ENCODE peak calls at places on chromosomes 5 and 9, in seven cellular contexts. C, X, G, H, O, B and K are unnamed samples.
A peak's percentile ranks its signal among the peaks of the same experiment; 100 is the strongest.

GRCh38 chr5:72378636-72379289 is 58.6 kb downstream of the PTCD2 start:
- DNase-seq in B (no peak), G (peak; percentile 40), C (no peak), H (no peak), X (no peak), O (peak; percentile 21), K (no peak)

GRCh38 chr5:99037668-99038067 is 108.9 kb upstream of the CHD1 start:
- DNase-seq in X (no peak), G (no peak), H (no peak), C (peak; percentile 45), B (no peak), O (no peak), K (no peak)

GRCh38 chr5:95773325-95774059 is 42.4 kb downstream of the RHOBTB3 start:
- DNase-seq in G (peak; percentile 40), B (no peak), O (no peak), C (peak; percentile 10), X (no peak), H (no peak), K (no peak)

GRCh38 chr5:74673011-74673790 is 11.8 kb upstream of the HEXB start:
- DNase-seq in C (peak; percentile 29), H (no peak), B (no peak), X (no peak), G (no peak), O (peak; percentile 44), K (no peak)

GRCh38 chr9:113774968-113775367 is 101.1 kb upstream of the ZNF618 start:
- DNase-seq in B (no peak), G (peak; percentile 9), H (no peak), O (no peak), C (no peak), X (no peak), K (no peak)

GRCh38 chr5:78562001-78562400 is 86.6 kb downstream of the LHFPL2 start:
- DNase-seq in O (no peak), X (no peak), C (no peak), H (no peak), B (no peak), G (no peak), K (no peak)

GRCh38 chr5:107365355-107366109 is 305.2 kb downstream of the EFNA5 start:
- DNase-seq in H (no peak), C (no peak), X (no peak), G (no peak), B (peak; percentile 92), O (no peak), K (no peak)

GRCh38 chr5:35919191-35919590 is 19.2 kb downstream of the CAPSL start:
- DNase-seq in O (no peak), B (no peak), C (no peak), H (no peak), X (no peak), G (no peak), K (no peak)

GRCh38 chr5:135631356-135631755 is 52.6 kb upstream of the CXCL14 start:
- DNase-seq in B (no peak), C (no peak), X (no peak), G (no peak), O (no peak), H (no peak), K (no peak)

GRCh38 chr5:109318455-109319108 is 91.2 kb downstream of the PJA2 start:
- DNase-seq in X (no peak), C (peak; percentile 9), H (no peak), B (no peak), O (no peak), G (no peak), K (no peak)

GRCh38 chr5:28344803-28345433 is 1306.5 kb upstream of the CDH9 start:
- DNase-seq in B (peak; percentile 0), X (no peak), G (peak; percentile 8), H (peak; percentile 2), C (peak; percentile 35), O (peak; percentile 5), K (no peak)

GRCh38 chr9:35683323-35683722 is 6.4 kb downstream of the TPM2 start:
- DNase-seq in H (no peak), G (no peak), C (no peak), O (no peak), X (no peak), B (no peak), K (no peak)

GRCh38 chr5:56026863-56027300 is 32.1 kb upstream of the IL6ST start:
- DNase-seq in O (no peak), H (no peak), C (no peak), G (no peak), B (peak; percentile 89), X (no peak), K (peak; percentile 25)

GRCh38 chr5:180291234-180291940 is 496 bp downstream of the MAPK9 start:
- DNase-seq in C (no peak), G (peak; percentile 64), O (no peak), H (no peak), B (no peak), X (peak; percentile 45), K (peak; percentile 43)

GRCh38 chr5:74895906-74896305 is 29.7 kb upstream of the FAM169A start:
- DNase-seq in C (no peak), B (no peak), X (no peak), O (no peak), G (no peak), H (no peak), K (no peak)

GRCh38 chr5:16736158-16736994 is 119.6 kb upstream of the RETREG1 start:
- DNase-seq in C (peak; percentile 94), G (no peak), B (no peak), H (no peak), X (no peak), O (no peak), K (no peak)

GRCh38 chr9:88993327-88993726 is 2.1 kb downstream of the S1PR3 start:
- DNase-seq in H (no peak), G (no peak), X (no peak), C (peak; percentile 18), B (no peak), O (no peak), K (no peak)

GRCh38 chr9:88995627-88996026 is 4.4 kb downstream of the S1PR3 start:
- DNase-seq in X (no peak), B (no peak), G (no peak), O (no peak), H (no peak), C (no peak), K (no peak)

GRCh38 chr9:88995205-88995604 is 3.9 kb downstream of the S1PR3 start:
- DNase-seq in H (no peak), B (no peak), O (no peak), X (no peak), G (no peak), C (no peak), K (no peak)

GRCh38 chr9:88993871-88994819 is 2.9 kb downstream of the S1PR3 start:
- DNase-seq in C (no peak), B (no peak), G (no peak), X (no peak), H (no peak), O (no peak), K (no peak)

GRCh38 chr9:88994820-88995180 is 3.5 kb downstream of the S1PR3 start:
- DNase-seq in H (no peak), G (no peak), O (no peak), B (no peak), X (no peak), C (no peak), K (no peak)
- TF ChIP-seq TAF1 in H (no peak), G (no peak), O (no peak), B (no peak), X (no peak), C (no peak), K (no peak)

DNA sequence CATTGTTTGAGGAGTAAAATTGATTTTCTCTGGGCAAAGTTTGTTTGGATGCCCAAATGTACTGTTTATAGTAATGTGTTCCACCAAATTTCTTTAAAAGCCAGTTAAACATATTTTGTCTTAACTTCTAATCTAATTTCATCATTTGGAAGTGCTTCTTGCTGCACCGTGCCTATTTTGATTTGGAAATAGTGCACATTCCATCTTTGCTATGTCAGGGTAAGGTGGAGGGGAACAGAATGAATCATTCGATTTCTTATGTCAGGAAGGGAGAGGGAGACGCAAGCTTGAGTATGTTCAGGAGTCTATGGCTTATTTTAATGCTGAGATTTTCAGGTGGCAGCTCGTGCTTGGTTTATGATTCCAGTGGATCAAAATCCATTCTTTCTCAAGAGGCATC is 1384.1 kb upstream of the WWC1 start:
- DNase-seq in B (no peak), X (no peak), O (no peak), H (no peak), C (no peak), G (no peak), K (no peak)
- TF ChIP-seq POLR2AphosphoS5 in B (no peak), X (no peak), O (no peak), H (no peak), C (no peak), G (no peak), K (no peak)

GRCh38 chr5:59174248-59174844 is 591.5 kb downstream of the RAB3C start:
- DNase-seq in X (no peak), C (peak; percentile 63), H (no peak), B (no peak), G (peak; percentile 20), O (peak; percentile 54), K (no peak)

GRCh38 chr5:59169768-59170150 is 586.9 kb downstream of the RAB3C start:
- DNase-seq in C (no peak), G (no peak), B (no peak), O (no peak), X (no peak), H (no peak), K (no peak)

GRCh38 chr5:59171131-59171530 is 588.3 kb downstream of the RAB3C start:
- DNase-seq in H (no peak), C (no peak), X (no peak), O (no peak), G (no peak), B (no peak), K (no peak)

GRCh38 chr5:59177644-59178043 is 594.8 kb downstream of the RAB3C start:
- DNase-seq in C (no peak), G (no peak), O (no peak), X (no peak), B (no peak), H (no peak), K (no peak)

GRCh38 chr5:59173568-59173967 is 590.7 kb downstream of the RAB3C start:
- DNase-seq in G (no peak), H (no peak), C (no peak), O (no peak), B (no peak), X (no peak), K (no peak)
- TF ChIP-seq TAF1 in G (no peak), H (no peak), C (no peak), O (no peak), B (no peak), X (no peak), K (no peak)

DNA sequence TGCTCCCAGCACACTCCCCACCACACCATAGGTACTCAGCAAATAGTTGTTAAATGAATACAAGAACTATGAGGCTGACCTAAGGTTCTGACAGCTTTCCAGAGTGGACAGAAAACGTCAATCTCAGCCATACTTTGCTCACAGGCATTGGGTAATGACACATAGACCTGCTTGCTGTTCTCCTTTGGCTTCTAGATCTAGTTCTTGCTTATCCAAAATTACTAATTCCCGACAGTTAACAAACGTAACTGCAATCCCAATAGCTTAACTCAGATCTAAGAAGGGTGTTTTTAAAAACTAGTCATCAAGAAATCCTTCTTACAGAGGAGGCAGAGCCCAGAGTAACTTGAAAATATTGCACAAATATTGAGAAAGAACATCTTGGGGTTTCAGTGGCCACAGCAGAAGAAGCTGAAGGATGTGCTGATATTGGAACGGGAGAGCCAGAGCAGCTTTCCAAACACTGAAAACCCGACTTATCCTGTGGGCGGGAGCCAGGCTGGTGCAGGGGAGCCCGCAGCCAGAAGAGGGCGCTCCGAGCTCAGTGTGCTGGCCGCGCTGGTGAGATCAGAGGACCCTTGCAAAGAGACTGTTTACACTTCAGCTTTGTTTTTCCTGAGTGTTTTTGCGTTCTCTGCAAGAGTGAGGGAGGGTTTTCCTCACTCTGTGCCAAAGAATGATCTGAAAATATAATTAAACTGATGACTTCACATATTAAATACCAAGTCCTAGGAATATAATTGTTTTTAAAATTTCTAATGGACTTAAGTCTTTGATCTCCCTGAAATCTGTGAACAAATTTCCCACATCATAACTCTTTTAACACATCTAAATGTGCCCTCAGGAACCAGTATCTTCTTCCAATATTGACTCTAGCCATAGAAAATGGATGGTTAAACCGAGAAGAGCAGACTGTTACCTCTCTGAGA is 30.3 kb downstream of the FGF1 start:
- DNase-seq in B (no peak), C (peak; percentile 62), X (peak; percentile 74), H (peak; percentile 53), O (peak; percentile 91), G (peak; percentile 79), K (peak; percentile 61)
- TF ChIP-seq POLR2AphosphoS5 in B (no peak), C (no peak), X (no peak), H (no peak), O (no peak), G (no peak), K (no peak)